ENCODE peak calls at places on chromosomes 6 and 20, in eight cellular contexts. O is hypothalamus; Y is tibial artery; J is Kasumi-1; F is cardiac fibroblast; R is body of pancreas; Z is CD4-positive, alpha-beta T cell; D is G401. A is an unnamed sample.
A peak's percentile ranks its signal among the peaks of the same experiment; 100 is the strongest.

GRCh38 chr6:130872250-130873095 is 45.3 kb downstream of the SMLR1 start:
- DNase-seq in R (peak; percentile 79), J (peak; percentile 59), O (peak; percentile 18), Z (peak; percentile 68), F (peak; percentile 62), Y (peak; percentile 67), D (peak; percentile 61), A (peak; percentile 69)

GRCh38 chr6:41191569-41191968 is 9.4 kb downstream of the TREML2 start:
- DNase-seq in F (peak; percentile 42), O (no peak), Y (no peak), R (peak; percentile 30), D (no peak), J (peak; percentile 6), Z (peak; percentile 14), A (peak; percentile 23)

GRCh38 chr20:60297649-60298048 is 339.4 kb downstream of the CDH26 start:
- DNase-seq in O (no peak), D (no peak), Z (no peak), R (no peak), F (no peak), J (no peak), Y (no peak), A (no peak)

GRCh38 chr6:28368522-28368921 is 18.8 kb downstream of the ZKSCAN3 start:
- DNase-seq in Y (no peak), J (no peak), F (no peak), O (no peak), Z (no peak), D (no peak), R (no peak), A (no peak)

GRCh38 chr20:20037960-20038359 is 14.3 kb downstream of the CRNKL1 start:
- DNase-seq in O (no peak), F (peak; percentile 65), J (no peak), Y (no peak), Z (no peak), D (no peak), R (no peak), A (no peak)

GRCh38 chr6:36657942-36658544 is 20.5 kb upstream of the CDKN1A start:
- DNase-seq in R (no peak), O (no peak), Y (no peak), F (no peak), Z (no peak), J (no peak), D (no peak), A (no peak)

GRCh38 chr6:101435028-101435427 is 41.5 kb downstream of the GRIK2 start:
- DNase-seq in O (no peak), F (no peak), Z (no peak), D (no peak), R (no peak), J (no peak), Y (no peak), A (no peak)

GRCh38 chr6:21111399-21111725 is 482.2 kb upstream of the SOX4 start:
- DNase-seq in O (no peak), R (no peak), F (no peak), J (no peak), Z (no peak), Y (no peak), D (no peak), A (no peak)

GRCh38 chr6:168765710-168766109 is 324.7 kb downstream of the SMOC2 start:
- DNase-seq in Z (no peak), D (no peak), F (no peak), R (no peak), O (no peak), Y (no peak), J (no peak), A (no peak)

GRCh38 chr6:9250852-9251251 is 815.5 kb upstream of the SLC35B3 start:
- DNase-seq in R (peak; percentile 60), J (no peak), O (no peak), D (peak; percentile 27), Y (no peak), F (peak; percentile 71), Z (no peak), A (peak; percentile 51)

GRCh38 chr6:132524639-132525038 is 11.7 kb upstream of the STX7 start:
- DNase-seq in J (no peak), Z (no peak), O (no peak), R (no peak), F (no peak), D (no peak), Y (no peak), A (no peak)

GRCh38 chr6:129105035-129105434 is 222.1 kb downstream of the LAMA2 start:
- DNase-seq in J (no peak), Y (no peak), F (peak; percentile 54), D (no peak), Z (no peak), R (no peak), O (no peak), A (no peak)

GRCh38 chr6:142856857-142857608 is 87.9 kb downstream of the HIVEP2 start:
- DNase-seq in Y (no peak), F (no peak), Z (peak; percentile 25), D (no peak), J (no peak), O (no peak), R (no peak), A (no peak)

GRCh38 chr6:29517728-29518440 is 30.1 kb upstream of the MAS1L start:
- DNase-seq in F (no peak), J (no peak), D (no peak), Y (no peak), Z (no peak), R (no peak), O (no peak), A (no peak)

GRCh38 chr20:48131581-48131980 is 346.3 kb upstream of the SULF2 start:
- DNase-seq in J (no peak), R (no peak), O (no peak), D (no peak), Y (no peak), Z (no peak), F (peak; percentile 84), A (no peak)

GRCh38 chr6:136551103-136551502 is 881 bp upstream of the MAP7 start:
- DNase-seq in O (no peak), Z (no peak), Y (no peak), R (peak; percentile 36), F (no peak), J (no peak), D (peak; percentile 33), A (peak; percentile 35)

GRCh38 chr6:151661928-151662327 is 145.6 kb upstream of the ESR1 start:
- DNase-seq in F (no peak), Z (no peak), R (no peak), D (no peak), O (no peak), J (no peak), Y (no peak), A (no peak)

GRCh38 chr6:141552463-141552862 is 580.3 kb upstream of the GJE1 start:
- DNase-seq in D (no peak), O (no peak), J (no peak), Z (no peak), Y (no peak), F (peak; percentile 83), R (no peak), A (no peak)

GRCh38 chr20:37362231-37362792 is 16.4 kb downstream of the SRC start:
- DNase-seq in D (no peak), Z (no peak), O (no peak), J (no peak), Y (no peak), F (no peak), R (no peak), A (no peak)

GRCh38 chr6:106063448-106063850 is 22.7 kb upstream of the PRDM1 start:
- DNase-seq in R (no peak), D (no peak), Z (no peak), O (no peak), F (no peak), J (no peak), Y (no peak), A (no peak)

GRCh38 chr6:47477497-47478232 is at the start of gene CD2AP:
- DNase-seq in F (peak; percentile 82), D (peak; percentile 89), O (peak; percentile 39), Y (peak; percentile 72), J (peak; percentile 71), R (peak; percentile 94), Z (peak; percentile 87), A (peak; percentile 95)

GRCh38 chr6:163457637-163458561 is 43.4 kb downstream of the QKI start:
- DNase-seq in D (no peak), Z (no peak), J (peak; percentile 67), Y (peak; percentile 44), O (no peak), F (peak; percentile 89), R (no peak), A (no peak)

GRCh38 chr20:10735195-10735949 is 61.6 kb upstream of the JAG1 start:
- DNase-seq in O (no peak), J (no peak), Y (no peak), F (no peak), D (no peak), R (no peak), Z (no peak), A (no peak)

GRCh38 chr20:10634683-10635411 is 39.0 kb downstream of the JAG1 start:
- DNase-seq in J (no peak), F (peak; percentile 60), D (no peak), O (no peak), Y (no peak), R (no peak), Z (no peak), A (no peak)

GRCh38 chr6:41748102-41748477 is 893 bp upstream of the PGC start:
- DNase-seq in J (no peak), R (no peak), O (no peak), Y (no peak), D (no peak), F (no peak), Z (no peak), A (no peak)

GRCh38 chr6:45772886-45773285 is 242.8 kb downstream of the CLIC5 start:
- DNase-seq in R (no peak), Z (no peak), D (no peak), O (no peak), F (no peak), Y (no peak), J (no peak), A (no peak)

GRCh38 chr20:52601295-52601971 is 370.7 kb upstream of the TSHZ2 start:
- DNase-seq in O (no peak), J (no peak), D (no peak), R (no peak), Y (peak; percentile 64), Z (no peak), F (no peak), A (no peak)

GRCh38 chr20:32466739-32467505 is 108.8 kb downstream of the ASXL1 start:
- DNase-seq in Y (no peak), R (peak; percentile 8), O (no peak), J (no peak), F (no peak), Z (no peak), D (no peak), A (no peak)

GRCh38 chr6:133697666-133698065 is 191.2 kb upstream of the TCF21 start:
- DNase-seq in Z (no peak), D (peak; percentile 99), F (peak; percentile 34), J (no peak), Y (no peak), R (no peak), O (no peak), A (no peak)

GRCh38 chr20:48006036-48006833 is 221.0 kb upstream of the SULF2 start:
- DNase-seq in R (no peak), D (no peak), Y (no peak), O (no peak), J (no peak), Z (no peak), F (no peak), A (no peak)

GRCh38 chr20:16624106-16624505 is 50.9 kb upstream of the KIF16B start:
- DNase-seq in Z (no peak), J (no peak), Y (no peak), O (no peak), F (no peak), R (no peak), D (no peak), A (no peak)

GRCh38 chr20:25209400-25209799 is 13.9 kb downstream of the ENTPD6 start:
- DNase-seq in F (no peak), Y (no peak), D (no peak), O (no peak), J (no peak), R (no peak), Z (no peak), A (no peak)

GRCh38 chr6:112990971-112991370 is 643.8 kb downstream of the RFPL4B start:
- DNase-seq in J (no peak), R (no peak), Z (no peak), O (no peak), F (no peak), Y (no peak), D (no peak), A (no peak)

GRCh38 chr20:46963196-46963529 is 68.5 kb downstream of the EYA2 start:
- DNase-seq in Y (no peak), R (no peak), O (no peak), F (no peak), D (no peak), J (no peak), Z (no peak), A (no peak)